ENCODE peak calls at places on chromosomes 5 and 9, in nine cellular contexts. O, U, W, I, K, T, Y, H and E are unnamed samples.
A peak's percentile ranks its signal among the peaks of the same experiment; 100 is the strongest.

GRCh38 chr5:69038539-69038938 is 55.3 kb upstream of the SLC30A5 start:
- DNase-seq in I (no peak), H (no peak), K (no peak), Y (no peak), T (no peak), O (no peak), W (no peak), U (no peak), E (no peak)

GRCh38 chr5:63555874-63556273 is 406.4 kb downstream of the HTR1A start:
- DNase-seq in Y (no peak), H (no peak), W (peak; percentile 17), T (no peak), K (no peak), U (no peak), I (no peak), O (no peak), E (no peak)

GRCh38 chr5:75603421-75603820 is 7.8 kb upstream of the ANKDD1B start:
- DNase-seq in T (no peak), K (no peak), W (peak; percentile 45), I (no peak), O (no peak), Y (peak; percentile 88), U (no peak), H (no peak), E (no peak)

GRCh38 chr5:146726020-146726419 is 152.5 kb downstream of the PPP2R2B start:
- DNase-seq in K (no peak), T (no peak), O (no peak), W (no peak), U (no peak), Y (no peak), I (no peak), H (no peak), E (no peak)

GRCh38 chr5:1930880-1931589 is 48.3 kb upstream of the IRX4 start:
- DNase-seq in O (no peak), K (no peak), Y (no peak), I (no peak), U (no peak), H (no peak), T (no peak), W (peak; percentile 64), E (no peak)

GRCh38 chr9:21465859-21466518 is 16.1 kb downstream of the IFNE start:
- DNase-seq in O (no peak), W (peak; percentile 36), H (peak; percentile 54), I (no peak), T (no peak), K (peak; percentile 70), U (no peak), Y (peak; percentile 68), E (peak; percentile 15)

GRCh38 chr5:173625686-173626500 is 9.4 kb upstream of the BOD1 start:
- DNase-seq in W (no peak), T (no peak), Y (no peak), O (no peak), K (no peak), I (no peak), H (peak; percentile 52), U (no peak), E (no peak)

GRCh38 chr9:129895376-129896268 is 60.4 kb downstream of the USP20 start:
- DNase-seq in W (no peak), H (no peak), I (no peak), T (no peak), U (peak; percentile 50), K (no peak), O (no peak), Y (no peak), E (no peak)

GRCh38 chr5:127940854-127941253 is 142.7 kb upstream of the SLC12A2 start:
- DNase-seq in K (no peak), O (no peak), U (no peak), I (no peak), Y (no peak), W (no peak), T (no peak), H (no peak), E (no peak)

GRCh38 chr9:132235894-132236661 is 74.2 kb downstream of the NTNG2 start:
- DNase-seq in Y (peak; percentile 56), O (peak; percentile 72), W (peak; percentile 58), I (no peak), U (peak; percentile 74), T (peak; percentile 88), H (peak; percentile 86), K (peak; percentile 75), E (peak; percentile 94)

GRCh38 chr9:129320575-129321311 is 142.7 kb upstream of the IER5L start:
- DNase-seq in W (no peak), O (peak; percentile 86), T (peak; percentile 55), K (no peak), H (peak; percentile 81), U (peak; percentile 48), I (no peak), Y (peak; percentile 82), E (peak; percentile 90)

GRCh38 chr9:133147412-133148271 is 16.1 kb downstream of the GBGT1 start:
- DNase-seq in Y (peak; percentile 32), H (peak; percentile 83), O (peak; percentile 78), U (peak; percentile 86), W (peak; percentile 76), I (peak; percentile 69), T (peak; percentile 78), K (peak; percentile 74), E (peak; percentile 92)

GRCh38 chr5:115571441-115571878 is 26.9 kb upstream of the FEM1C start:
- DNase-seq in K (no peak), Y (no peak), H (no peak), O (no peak), W (no peak), T (no peak), U (no peak), I (no peak), E (no peak)

GRCh38 chr5:32147236-32147635 is 26.9 kb downstream of the GOLPH3 start:
- DNase-seq in H (no peak), T (no peak), I (no peak), O (no peak), W (no peak), Y (no peak), K (no peak), U (no peak), E (no peak)

GRCh38 chr5:38551020-38552017 is 5.1 kb downstream of the LIFR start:
- DNase-seq in I (no peak), T (no peak), H (peak; percentile 20), K (peak; percentile 65), O (peak; percentile 29), Y (peak; percentile 73), U (no peak), W (peak; percentile 23), E (peak; percentile 71)

GRCh38 chr9:121744002-121744686 is 92.7 kb downstream of the DAB2IP start:
- DNase-seq in T (peak; percentile 36), Y (peak; percentile 43), K (peak; percentile 62), H (peak; percentile 67), I (peak; percentile 73), U (no peak), W (peak; percentile 53), O (peak; percentile 67), E (peak; percentile 87)

GRCh38 chr9:97293207-97293721 is 14.2 kb upstream of the CCDC180 start:
- DNase-seq in T (no peak), K (no peak), Y (peak; percentile 27), H (no peak), I (no peak), W (no peak), U (no peak), O (peak; percentile 39), E (peak; percentile 22)

GRCh38 chr5:20469792-20470191 is 481.8 kb upstream of the CDH18 start:
- DNase-seq in Y (no peak), T (no peak), W (peak; percentile 2), H (no peak), U (no peak), I (no peak), O (no peak), K (no peak), E (no peak)